ENCODE peak calls at places on chromosomes 11 and 22, in eight cellular contexts. N is AML-193, Y is astrocyte of the cerebellum, R is H9, P is substantia nigra, G is fibroblast of the conjunctiva, D is SHP77, S is A172. J is an unnamed sample.

GRCh38 chr22:28477556-28477955 is 202.1 kb downstream of the TTC28 start:
- DNase-seq in Y (no peak), G (no peak), N (no peak), R (no peak), D (no peak), S (no peak), P (no peak), J (no peak)

GRCh38 chr22:32511274-32511673 is 36.7 kb downstream of the FBXO7 start:
- DNase-seq in P (no peak), D (no peak), N (no peak), G (no peak), R (no peak), Y (no peak), S (no peak), J (no peak)

GRCh38 chr11:65703846-65704245 is 8.2 kb upstream of the KAT5 start:
- DNase-seq in G (no peak), P (no peak), Y (no peak), R (no peak), S (no peak), D (no peak), N (no peak), J (no peak)

GRCh38 chr22:39469681-39470461 is 13.1 kb downstream of the MGAT3 start:
- DNase-seq in R (no peak), G (no peak), P (peak), N (no peak), Y (no peak), S (no peak), D (peak), J (no peak)

GRCh38 chr11:134661660-134662059 is 249.6 kb upstream of the B3GAT1 start:
- DNase-seq in G (no peak), D (no peak), N (no peak), P (no peak), R (no peak), S (no peak), Y (no peak), J (no peak)

GRCh38 chr22:22599248-22599647 is 40.2 kb upstream of the PRAME start:
- DNase-seq in G (no peak), Y (no peak), R (no peak), P (no peak), D (no peak), N (no peak), S (no peak), J (no peak)

GRCh38 chr11:35362571-35362980 is 56.8 kb downstream of the SLC1A2 start:
- DNase-seq in R (no peak), Y (no peak), N (no peak), G (peak), S (no peak), D (no peak), P (no peak), J (no peak)

GRCh38 chr22:38572065-38572464 is 2.1 kb upstream of the DMC1 start:
- DNase-seq in Y (peak), N (peak), S (peak), D (peak), P (no peak), R (no peak), G (peak), J (no peak)

GRCh38 chr22:43136255-43136654 is 6.9 kb downstream of the MCAT start:
- DNase-seq in Y (no peak), R (peak), D (peak), S (no peak), G (no peak), N (no peak), P (no peak), J (no peak)

J was measured in brain pericyte.